ENCODE peak calls at places on chromosomes 4 and X, in ten cellular contexts. C is stimulated activated CD8-positive, alpha-beta memory T cell treated with anti-CD3 and anti-CD28 coated beads, Interleukin-2, amount 100 ng/mL, for 1 hour; O is fibroblast of mammary gland; Y is posterior cingulate gyrus; K is dermis blood vessel endothelial cell; Z is LoVo; F is glomerular endothelial cell; V is RKO; T is GM13977; A is HT-29. E is an unnamed sample.

GRCh38 chr4:712916-713632 is 7.4 kb downstream of the PCGF3 start:
- DNase-seq in C (no peak), O (no peak), Y (peak), K (no peak), Z (no peak), F (no peak), V (no peak), T (no peak), A (no peak), E (no peak)

GRCh38 chr4:704198-704891 is 1.3 kb upstream of the PCGF3 start:
- DNase-seq in C (no peak), O (no peak), Y (peak), K (no peak), Z (no peak), F (no peak), V (no peak), T (no peak), A (no peak), E (no peak)

GRCh38 chr4:85498068-85498733 is 23.3 kb downstream of the ARHGAP24 start:
- DNase-seq in C (no peak), O (peak), Y (no peak), K (peak), Z (no peak), F (no peak), V (no peak), T (peak), A (peak), E (no peak)

GRCh38 chr4:13484749-13485345 is 707 bp upstream of the RAB28 start:
- DNase-seq in C (peak), O (peak), Y (no peak), K (peak), Z (peak), F (peak), V (peak), T (no peak), A (no peak), E (no peak)

GRCh38 chrX:24466025-24466424 is 939 bp downstream of the PDK3 start:
- DNase-seq in C (no peak), O (no peak), Y (no peak), K (no peak), Z (no peak), F (no peak), V (no peak), T (no peak), A (no peak), E (no peak)

GRCh38 chr4:76767983-76768382 is 130.0 kb downstream of the SOWAHB start:
- DNase-seq in C (no peak), O (no peak), Y (no peak), K (no peak), Z (no peak), F (no peak), V (no peak), T (no peak), A (no peak), E (no peak)

GRCh38 chrX:47587091-47587891 is 5.1 kb downstream of the TIMP1 start:
- DNase-seq in C (no peak), O (peak), Y (no peak), K (no peak), Z (no peak), F (no peak), V (no peak), T (no peak), A (no peak), E (no peak)

GRCh38 chr4:104491396-104491821 is 3.3 kb downstream of the CXXC4 start:
- DNase-seq in C (no peak), O (peak), Y (peak), K (peak), Z (peak), F (no peak), V (no peak), T (peak), A (peak), E (no peak)

GRCh38 chr4:5958199-5958735 is 60.0 kb downstream of the C4orf50 start:
- DNase-seq in C (no peak), O (no peak), Y (no peak), K (no peak), Z (no peak), F (no peak), V (no peak), T (no peak), A (no peak), E (no peak)

GRCh38 chr4:156961241-156962068 is 10.1 kb downstream of the PDGFC start:
- DNase-seq in C (no peak), O (no peak), Y (no peak), K (no peak), Z (no peak), F (no peak), V (no peak), T (no peak), A (no peak), E (no peak)

GRCh38 chr4:17336524-17336941 is 175.4 kb downstream of the QDPR start:
- DNase-seq in C (peak), O (no peak), Y (no peak), K (peak), Z (peak), F (peak), V (peak), T (peak), A (peak), E (peak)

E was measured in endothelial cell of umbilical vein.